ENCODE peak calls at places on chromosomes 4 and X, in ten cellular contexts. N is stromal cell of bone marrow; D is hippocampal formation; Q is ascending aorta; W is bronchial epithelial cell; U is uterus; F is CD8-positive, alpha-beta T cell; H is foreskin fibroblast; L is A549; E is mammary epithelial cell. G is an unnamed sample.

GRCh38 chr4:2101346-2102044 is 42.4 kb downstream of the NAT8L start:
- DNase-seq in N (no peak), D (no peak), Q (no peak), W (peak), U (no peak), F (no peak), H (peak), L (no peak), E (peak), G (no peak)

GRCh38 chr4:56531149-56531770 is 25.7 kb downstream of the ARL9 start:
- DNase-seq in N (no peak), D (no peak), Q (no peak), W (no peak), U (no peak), F (no peak), H (no peak), L (no peak), E (no peak), G (no peak)

GRCh38 chr4:159353422-159354116 is 250.7 kb downstream of the RAPGEF2 start:
- DNase-seq in N (no peak), D (no peak), Q (no peak), W (no peak), U (no peak), F (no peak), H (no peak), L (no peak), E (no peak), G (no peak)

GRCh38 chrX:154546354-154547244 is at the start of gene G6PD:
- DNase-seq in N (no peak), D (no peak), Q (no peak), W (no peak), U (no peak), F (peak), H (peak), L (peak), E (peak), G (peak)

GRCh38 chr4:158996669-158997074 is 106.2 kb upstream of the RAPGEF2 start:
- DNase-seq in N (peak), D (no peak), Q (no peak), W (peak), U (no peak), F (no peak), H (peak), L (peak), E (peak), G (no peak)

GRCh38 chrX:132463411-132463810 is 25.4 kb downstream of the MBNL3 start:
- DNase-seq in N (no peak), D (no peak), Q (no peak), W (no peak), U (no peak), F (no peak), H (no peak), L (peak), E (no peak), G (no peak)

GRCh38 chr4:185932491-185932890 is 120.5 kb upstream of the SORBS2 start:
- DNase-seq in N (peak), D (no peak), Q (no peak), W (no peak), U (no peak), F (no peak), H (no peak), L (no peak), E (no peak), G (no peak)

GRCh38 chrX:44935640-44936039 is 62.7 kb downstream of the KDM6A start:
- DNase-seq in N (no peak), D (no peak), Q (no peak), W (peak), U (no peak), F (no peak), H (no peak), L (no peak), E (peak), G (no peak)

GRCh38 chr4:158630893-158631292 is 40.8 kb downstream of the C4orf46 start:
- DNase-seq in N (peak), D (no peak), Q (no peak), W (peak), U (no peak), F (no peak), H (peak), L (no peak), E (peak), G (no peak)

GRCh38 chr4:154073107-154073817 is 284.4 kb upstream of the SFRP2 start:
- DNase-seq in N (peak), D (no peak), Q (no peak), W (peak), U (no peak), F (no peak), H (peak), L (no peak), E (peak), G (no peak)

GRCh38 chrX:140712413-140713173 is 3.0 kb downstream of the LINC00632 start:
- DNase-seq in N (no peak), D (no peak), Q (peak), W (peak), U (no peak), F (peak), H (no peak), L (peak), E (no peak), G (no peak)

GRCh38 chr4:118953276-118953675 is 64.6 kb downstream of the SYNPO2 start:
- DNase-seq in N (no peak), D (no peak), Q (no peak), W (no peak), U (no peak), F (no peak), H (peak), L (no peak), E (no peak), G (no peak)

GRCh38 chrX:151393514-151393913 is 3.5 kb upstream of the VMA21 start:
- DNase-seq in N (no peak), D (no peak), Q (no peak), W (no peak), U (no peak), F (peak), H (no peak), L (no peak), E (no peak), G (peak)

GRCh38 chr4:121177238-121178137 is 13.4 kb upstream of the TNIP3 start:
- DNase-seq in N (no peak), D (no peak), Q (no peak), W (no peak), U (no peak), F (no peak), H (no peak), L (no peak), E (no peak), G (no peak)

GRCh38 chr4:159201168-159201567 is 98.3 kb downstream of the RAPGEF2 start:
- DNase-seq in N (no peak), D (peak), Q (no peak), W (no peak), U (no peak), F (no peak), H (no peak), L (no peak), E (no peak), G (no peak)

G was measured in activated gamma-delta T cell treated with anti-CD3 and anti-CD28 coated beads, Interleukin-2, amount 50 U/mL, for 16 hours.